ENCODE peak calls at places on chromosomes 4 and X, in seven cellular contexts. G is CD8-positive, alpha-beta T cell; N is coronary artery; Q is heart left ventricle; V is lower lobe of right lung; J is MM.1S; R is cardiac fibroblast. T is an unnamed sample.

GRCh38 chr4:92488496-92488895 is 184.7 kb downstream of the GRID2 start:
- DNase-seq in G (no peak), N (no peak), Q (no peak), V (no peak), J (no peak), R (no peak), T (no peak)

GRCh38 chr4:98928505-98929340 is at the start of gene EIF4E:
- DNase-seq in G (peak), N (peak), Q (peak), V (peak), J (peak), R (peak), T (peak)

GRCh38 chr4:24894846-24895245 is 18.0 kb downstream of the CCDC149 start:
- DNase-seq in G (no peak), N (no peak), Q (no peak), V (no peak), J (no peak), R (no peak), T (no peak)

GRCh38 chr4:87896020-87896621 is 63.4 kb downstream of the MEPE start:
- DNase-seq in G (no peak), N (no peak), Q (peak), V (peak), J (no peak), R (peak), T (peak)

GRCh38 chr4:87521757-87522374 is 7.3 kb downstream of the SPARCL1 start:
- DNase-seq in G (no peak), N (no peak), Q (no peak), V (no peak), J (peak), R (peak), T (peak)

GRCh38 chr4:166972071-166972470 is 262.2 kb downstream of the SPOCK3 start:
- DNase-seq in G (no peak), N (no peak), Q (no peak), V (no peak), J (no peak), R (peak), T (peak)

GRCh38 chr4:40662962-40663604 is 33.4 kb upstream of the RBM47 start:
- DNase-seq in G (no peak), N (no peak), Q (no peak), V (peak), J (no peak), R (peak), T (peak)

GRCh38 chr4:89871211-89871610 is 23.4 kb upstream of the MMRN1 start:
- DNase-seq in G (no peak), N (no peak), Q (no peak), V (no peak), J (no peak), R (no peak), T (no peak)

GRCh38 chr4:99853993-99854392 is 37.4 kb downstream of the DAPP1 start:
- DNase-seq in G (no peak), N (no peak), Q (no peak), V (no peak), J (no peak), R (no peak), T (no peak)

GRCh38 chrX:55623100-55623499 is at the start of gene FOXR2:
- DNase-seq in G (no peak), N (no peak), Q (no peak), V (no peak), J (no peak), R (no peak), T (no peak)

GRCh38 chr4:14169460-14169859 is 541.9 kb upstream of the BOD1L1 start:
- DNase-seq in G (no peak), N (no peak), Q (no peak), V (no peak), J (no peak), R (peak), T (peak)

GRCh38 chr4:76752911-76753494 is 144.9 kb downstream of the SOWAHB start:
- DNase-seq in G (no peak), N (no peak), Q (peak), V (no peak), J (no peak), R (peak), T (peak)

GRCh38 chr4:177554966-177555574 is 112.8 kb upstream of the AGA start:
- DNase-seq in G (no peak), N (no peak), Q (no peak), V (no peak), J (peak), R (peak), T (peak)

GRCh38 chr4:175412744-175413143 is 399.3 kb downstream of the GPM6A start:
- DNase-seq in G (no peak), N (no peak), Q (no peak), V (no peak), J (no peak), R (peak), T (peak)

GRCh38 chr4:165763640-165764039 is 109.4 kb upstream of the TLL1 start:
- DNase-seq in G (no peak), N (no peak), Q (no peak), V (no peak), J (no peak), R (peak), T (peak)

GRCh38 chr4:172042714-172043114 is 229.5 kb downstream of the GALNTL6 start:
- DNase-seq in G (no peak), N (no peak), Q (no peak), V (no peak), J (no peak), R (no peak), T (no peak)

GRCh38 chr4:140156529-140157171 is 2.7 kb upstream of the MAML3 start:
- DNase-seq in G (peak), N (no peak), Q (no peak), V (no peak), J (peak), R (no peak), T (no peak)

GRCh38 chrX:128781506-128781905 is 729.3 kb upstream of the ACTRT1 start:
- DNase-seq in G (no peak), N (no peak), Q (no peak), V (no peak), J (peak), R (no peak), T (no peak)

GRCh38 chr4:91256043-91256442 is 1047.7 kb upstream of the GRID2 start:
- DNase-seq in G (no peak), N (no peak), Q (no peak), V (no peak), J (no peak), R (no peak), T (no peak)

GRCh38 chr4:107862658-107863057 is 37.9 kb downstream of the SGMS2 start:
- DNase-seq in G (no peak), N (no peak), Q (peak), V (no peak), J (no peak), R (peak), T (peak)

GRCh38 chr4:187811586-187811985 is 184.0 kb upstream of the ZFP42 start:
- DNase-seq in G (no peak), N (no peak), Q (no peak), V (no peak), J (peak), R (no peak), T (no peak)

DNA sequence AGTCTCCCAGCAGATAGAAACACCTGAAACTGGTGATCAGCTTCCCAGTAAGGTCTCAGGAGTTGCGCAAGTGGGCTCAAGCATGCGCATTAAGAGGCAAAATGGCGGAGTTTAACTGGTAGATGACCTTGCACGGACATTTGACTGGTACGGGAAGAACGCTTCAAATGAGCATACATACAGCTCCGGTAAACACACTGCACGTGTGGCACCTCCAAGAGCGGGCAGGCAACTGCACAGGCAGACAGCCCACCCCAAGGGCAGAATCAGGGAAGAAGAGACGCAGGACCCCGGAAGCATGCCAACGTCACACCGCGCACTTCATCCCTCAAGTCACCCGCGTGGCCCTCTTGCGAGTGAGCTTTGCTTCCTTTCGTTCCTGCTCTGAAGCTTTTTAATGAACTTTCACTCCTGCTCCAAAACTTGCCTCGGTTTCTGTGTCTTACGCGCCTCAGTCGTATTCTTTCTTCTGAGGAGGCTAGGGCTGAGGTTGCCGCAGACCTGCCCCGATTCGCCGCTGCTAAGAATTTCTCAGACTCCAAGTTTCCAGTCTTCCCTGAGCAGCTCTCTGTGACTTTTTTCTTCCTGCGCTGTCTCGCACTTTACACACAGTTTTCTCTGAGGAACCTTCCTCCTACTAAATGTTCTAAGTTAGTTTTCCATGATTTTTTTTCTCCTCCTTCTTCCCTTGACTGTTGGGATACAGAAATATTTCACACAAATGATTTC is 180.7 kb upstream of the ZFP42 start:
- DNase-seq in G (no peak), N (no peak), Q (no peak), V (no peak), J (no peak), R (peak), T (peak)
- H3K4me3 ChIP-seq in G (no peak), N (no peak), Q (no peak), V (peak), J (no peak), R (peak), T (peak)

DNA sequence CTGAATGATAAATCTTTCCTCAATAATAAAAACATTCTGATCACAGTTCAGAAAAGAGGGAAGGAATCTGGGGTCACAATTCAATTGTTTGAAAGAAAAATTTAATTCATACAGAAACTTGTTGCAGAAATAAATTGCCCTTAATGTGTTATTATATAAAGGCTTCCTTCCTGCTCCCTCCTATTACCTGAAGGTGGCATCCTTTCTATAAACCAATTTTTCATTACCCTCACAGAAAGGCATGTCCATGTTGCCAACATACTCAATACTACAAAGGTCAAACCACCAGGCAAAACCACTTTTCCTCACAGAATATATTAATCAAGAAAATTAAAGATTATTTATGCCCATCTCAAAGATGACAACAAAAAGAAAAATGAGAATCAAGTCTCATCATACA is 194.3 kb upstream of the CT83 start:
- DNase-seq in G (no peak), N (no peak), Q (no peak), V (no peak), J (no peak), R (no peak), T (no peak)
- TF ChIP-seq CTCF in G (no peak), N (no peak), Q (no peak), V (no peak), J (no peak), R (no peak), T (no peak)

GRCh38 chr4:124869978-124870495 is 157.5 kb upstream of the ANKRD50 start:
- DNase-seq in G (no peak), N (no peak), Q (no peak), V (no peak), J (no peak), R (no peak), T (no peak)

GRCh38 chr4:124868495-124868894 is 156.0 kb upstream of the ANKRD50 start:
- DNase-seq in G (no peak), N (no peak), Q (no peak), V (no peak), J (no peak), R (peak), T (no peak)

GRCh38 chr4:124863039-124863545 is 150.6 kb upstream of the ANKRD50 start:
- DNase-seq in G (no peak), N (no peak), Q (no peak), V (no peak), J (no peak), R (peak), T (no peak)

GRCh38 chr4:124872659-124873058 is 160.1 kb upstream of the ANKRD50 start:
- DNase-seq in G (no peak), N (no peak), Q (no peak), V (no peak), J (no peak), R (no peak), T (no peak)

DNA sequence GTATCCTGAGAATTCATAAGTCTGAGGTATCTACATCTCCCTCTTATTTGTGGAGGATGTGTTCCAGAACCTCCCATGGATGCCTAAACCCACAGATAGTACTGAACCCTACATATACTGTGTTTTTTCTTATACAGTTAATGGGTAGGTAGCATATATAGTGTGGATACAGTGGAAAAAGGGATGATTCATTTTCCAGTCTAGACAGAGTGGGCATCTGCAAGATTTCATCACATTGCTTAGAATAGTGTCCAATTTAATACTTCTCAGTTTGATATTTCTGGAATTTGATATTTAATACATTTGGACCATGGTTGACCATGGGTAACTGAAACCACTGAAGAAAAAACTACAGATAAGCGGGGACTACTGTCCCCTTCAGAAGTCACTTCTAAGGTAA is 155.0 kb upstream of the ANKRD50 start:
- DNase-seq in G (no peak), N (no peak), Q (no peak), V (no peak), J (no peak), R (no peak), T (peak)
- H3K4me3 ChIP-seq in G (no peak), N (no peak), Q (no peak), V (no peak), J (no peak), R (no peak), T (no peak)

GRCh38 chrX:133958997-133959688 is 26.3 kb downstream of the GPC3 start:
- DNase-seq in G (no peak), N (no peak), Q (no peak), V (no peak), J (no peak), R (peak), T (no peak)

GRCh38 chrX:133956570-133957340 is 28.6 kb downstream of the GPC3 start:
- DNase-seq in G (no peak), N (no peak), Q (no peak), V (no peak), J (no peak), R (no peak), T (no peak)

GRCh38 chrX:133965321-133965720 is 20.1 kb downstream of the GPC3 start:
- DNase-seq in G (no peak), N (no peak), Q (no peak), V (no peak), J (no peak), R (no peak), T (no peak)

GRCh38 chrX:133959972-133960371 is 25.4 kb downstream of the GPC3 start:
- DNase-seq in G (no peak), N (no peak), Q (no peak), V (no peak), J (no peak), R (no peak), T (no peak)

DNA sequence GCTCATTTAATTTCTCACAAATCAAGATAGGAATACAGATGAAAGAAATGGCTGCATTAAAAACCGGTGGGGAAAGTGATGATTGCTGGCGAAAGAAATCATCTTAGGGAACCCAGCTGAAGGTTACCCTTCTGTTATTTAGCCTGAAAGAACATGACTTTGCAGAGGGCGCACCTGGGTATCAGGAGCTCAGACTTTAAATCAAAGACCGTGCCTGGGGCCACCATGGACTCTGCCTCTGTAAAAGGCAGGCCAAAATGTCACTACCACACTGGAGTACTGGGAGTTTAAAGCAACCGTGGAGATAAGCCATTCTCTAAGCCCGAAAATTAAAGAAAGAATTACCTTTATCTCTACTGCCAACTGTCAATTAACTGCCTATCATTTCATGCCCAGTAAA is 24.3 kb downstream of the GPC3 start:
- DNase-seq in G (no peak), N (no peak), Q (no peak), V (no peak), J (no peak), R (no peak), T (no peak)
- TF ChIP-seq CTCF in G (no peak), N (no peak), Q (no peak), V (no peak), J (no peak), R (no peak), T (no peak)

DNA sequence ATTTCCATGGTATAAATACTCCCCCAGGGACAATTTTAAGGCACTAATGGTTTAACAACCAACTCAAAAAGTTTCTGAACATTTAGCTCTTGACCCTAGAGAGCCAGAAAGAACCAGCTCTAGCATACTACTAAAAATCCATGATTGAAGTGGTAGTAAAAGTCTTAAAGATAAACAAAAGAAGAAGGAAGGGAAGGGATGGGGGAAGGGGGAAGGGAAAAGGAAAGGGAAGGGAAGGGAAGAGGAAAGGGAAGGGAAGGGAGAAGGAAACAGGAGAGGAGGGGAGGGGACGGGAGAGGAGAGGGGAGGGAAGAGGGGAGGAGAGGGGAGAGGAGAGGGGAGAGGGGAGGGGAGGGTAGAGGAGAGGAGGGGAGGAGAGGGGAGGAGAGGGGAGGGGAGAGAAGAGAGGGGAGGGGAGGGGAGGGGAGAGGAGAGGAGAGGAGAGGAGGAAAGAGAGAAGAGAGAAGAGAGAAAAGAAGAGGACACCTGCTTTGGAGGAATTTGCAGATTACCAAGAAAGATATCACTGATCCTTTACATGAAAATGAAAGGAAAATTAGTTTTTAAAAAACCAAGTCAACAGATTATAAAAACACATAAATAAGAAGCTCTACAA is 26.4 kb upstream of the FAM241A start:
- DNase-seq in G (no peak), N (no peak), Q (no peak), V (no peak), J (no peak), R (no peak), T (no peak)
- H3K4me3 ChIP-seq in G (no peak), N (no peak), Q (no peak), V (no peak), J (peak), R (no peak), T (no peak)

GRCh38 chr4:53601251-53601764 is 10.0 kb upstream of the LNX1 start:
- DNase-seq in G (no peak), N (no peak), Q (peak), V (no peak), J (peak), R (peak), T (no peak)
- TF ChIP-seq CTCF in G (no peak), N (no peak), Q (no peak), V (peak), J (peak), R (no peak), T (peak)

GRCh38 chr4:163612762-163613161 is 118.3 kb downstream of the TMA16 start:
- DNase-seq in G (no peak), N (no peak), Q (no peak), V (no peak), J (no peak), R (no peak), T (no peak)
- H3K4me3 ChIP-seq in G (no peak), N (peak), Q (peak), V (peak), J (no peak), R (no peak), T (no peak)

DNA sequence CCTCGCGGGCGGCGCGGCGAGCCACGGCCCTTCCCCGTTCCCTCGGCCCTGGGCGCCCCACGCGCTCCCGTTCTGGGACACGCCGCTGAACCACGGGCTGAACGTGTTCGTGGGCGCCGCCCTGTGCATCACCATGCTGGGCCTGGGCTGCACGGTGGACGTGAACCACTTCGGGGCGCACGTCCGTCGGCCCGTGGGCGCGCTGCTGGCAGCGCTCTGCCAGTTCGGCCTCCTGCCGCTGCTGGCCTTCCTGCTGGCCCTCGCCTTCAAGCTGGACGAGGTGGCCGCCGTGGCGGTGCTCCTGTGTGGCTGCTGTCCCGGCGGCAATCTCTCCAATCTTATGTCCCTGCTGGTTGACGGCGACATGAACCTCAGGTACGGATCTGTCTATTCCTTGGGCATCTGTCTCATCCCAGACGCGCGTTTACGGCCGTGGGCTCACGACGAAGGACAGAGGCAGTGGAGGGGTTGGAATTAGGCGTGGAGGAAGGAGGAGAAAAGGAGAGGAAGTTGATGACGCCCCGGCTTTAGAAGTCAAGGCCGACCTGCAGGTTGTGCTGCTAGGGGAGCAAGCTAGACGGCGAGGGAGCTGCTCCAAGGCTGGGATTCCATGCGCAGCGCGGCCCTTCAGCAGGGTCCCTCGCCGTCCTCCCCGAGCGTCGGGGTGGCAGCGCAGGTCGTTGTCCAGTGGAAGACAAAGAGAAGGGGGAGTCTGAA is 792 bp downstream of the SLC10A4 start:
- DNase-seq in G (no peak), N (no peak), Q (no peak), V (peak), J (no peak), R (no peak), T (no peak)
- TF ChIP-seq CTCF in G (no peak), N (no peak), Q (no peak), V (no peak), J (no peak), R (no peak), T (no peak)

GRCh38 chr4:94508256-94508655 is 56.5 kb downstream of the PDLIM5 start:
- DNase-seq in G (no peak), N (no peak), Q (no peak), V (no peak), J (no peak), R (peak), T (peak)
- H3K4me3 ChIP-seq in G (no peak), N (peak), Q (no peak), V (no peak), J (no peak), R (no peak), T (no peak)

T was measured in fibroblast of the aortic adventitia.